ENCODE peak calls at places on chromosomes 13 and 19, in four cellular contexts. W is neural progenitor cell; J is activated CD4-positive, alpha-beta T cell treated with anti-CD3 and anti-CD28 coated beads, Interleukin-2, amount 50 U/mL, for 1 hour; U is NCI-H345. I is an unnamed sample.

GRCh38 chr13:30091035-30091434 is 216.3 kb downstream of the KATNAL1 start:
- DNase-seq in W (no peak), J (no peak), U (no peak), I (no peak)

GRCh38 chr13:51270606-51271005 is 48.4 kb downstream of the FAM124A start:
- DNase-seq in W (no peak), J (no peak), U (no peak), I (no peak)

GRCh38 chr19:4844348-4845179 is 13.1 kb upstream of the TICAM1 start:
- DNase-seq in W (no peak), J (no peak), U (no peak), I (no peak)

GRCh38 chr19:18091217-18091608 is 4.5 kb upstream of the IL12RB1 start:
- DNase-seq in W (no peak), J (peak), U (no peak), I (no peak)

GRCh38 chr13:41652735-41653361 is 195.5 kb downstream of the RGCC start:
- DNase-seq in W (peak), J (peak), U (peak), I (no peak)

GRCh38 chr13:107585466-107585865 is 629.9 kb downstream of the LIG4 start:
- DNase-seq in W (no peak), J (no peak), U (no peak), I (no peak)

GRCh38 chr19:48926909-48927308 is 6.6 kb upstream of the DHDH start:
- DNase-seq in W (no peak), J (no peak), U (no peak), I (no peak)

GRCh38 chr13:103033999-103034398 is 32.2 kb downstream of the SLC10A2 start:
- DNase-seq in W (no peak), J (no peak), U (no peak), I (no peak)

GRCh38 chr13:34294483-34295129 is 476.7 kb downstream of the RFC3 start:
- DNase-seq in W (peak), J (no peak), U (peak), I (no peak)

GRCh38 chr13:85525411-85525810 is 273.8 kb downstream of the SLITRK6 start:
- DNase-seq in W (no peak), J (no peak), U (no peak), I (no peak)

GRCh38 chr13:43881580-43881979 is 1.9 kb downstream of the LACC1 start:
- DNase-seq in W (no peak), J (no peak), U (no peak), I (no peak)

GRCh38 chr13:102580552-102581169 is 16.1 kb upstream of the TPP2 start:
- DNase-seq in W (peak), J (no peak), U (peak), I (peak)

GRCh38 chr19:7792286-7792685 is 29.2 kb downstream of the CLEC4M start:
- DNase-seq in W (no peak), J (no peak), U (no peak), I (no peak)

GRCh38 chr13:41061914-41062837 is 867 bp downstream of the WBP4 start:
- DNase-seq in W (no peak), J (no peak), U (no peak), I (peak)

GRCh38 chr19:35853038-35853756 is 893 bp upstream of the NPHS1 start:
- DNase-seq in W (no peak), J (no peak), U (no peak), I (no peak)

GRCh38 chr13:51614350-51614786 is 30.1 kb downstream of the WDFY2 start:
- DNase-seq in W (no peak), J (peak), U (no peak), I (no peak)

GRCh38 chr19:7535993-7536685 is 622 bp downstream of the PNPLA6 start:
- DNase-seq in W (no peak), J (no peak), U (no peak), I (no peak)

GRCh38 chr19:3055741-3056453 is 6.4 kb downstream of the TLE5 start:
- DNase-seq in W (no peak), J (no peak), U (peak), I (no peak)

GRCh38 chr19:33100894-33101644 is 20.1 kb downstream of the GPATCH1 start:
- DNase-seq in W (no peak), J (no peak), U (no peak), I (no peak)

GRCh38 chr13:39385621-39386231 is 217.3 kb downstream of the LHFPL6 start:
- DNase-seq in W (peak), J (no peak), U (peak), I (no peak)

GRCh38 chr13:32261567-32261966 is 53.6 kb downstream of the ZAR1L start:
- DNase-seq in W (no peak), J (no peak), U (peak), I (no peak)

GRCh38 chr13:37476874-37477273 is 121.7 kb downstream of the POSTN start:
- DNase-seq in W (peak), J (no peak), U (no peak), I (no peak)

GRCh38 chr13:25109341-25109740 is 13.4 kb downstream of the PABPC3 start:
- DNase-seq in W (no peak), J (no peak), U (no peak), I (no peak)

I was measured in NCI-H526 treated with DMSO at 0.1 percent for 48 hours.